ENCODE peak calls at places on chromosomes 11 and 22, in six cellular contexts. Z is T-helper 1 cell; X is brain microvascular endothelial cell; H is HAP-1; F is left ventricle myocardium superior; C is stimulated activated effector memory CD8-positive, alpha-beta T cell treated with anti-CD3 and anti-CD28 coated beads, Interleukin-12 subunit alpha, Interleukin-12 subunit beta, amount 100 ng/mL, for 72 hours. M is an unnamed sample.

GRCh38 chr11:96063886-96064285 is 140.0 kb upstream of the MTMR2 start:
- DNase-seq in Z (no peak), C (no peak), H (no peak), X (no peak), F (no peak), M (no peak)

GRCh38 chr11:69470301-69470700 is 11.2 kb upstream of the LINC01488 start:
- DNase-seq in F (peak; percentile 24), H (no peak), C (no peak), Z (no peak), X (no peak), M (no peak)

GRCh38 chr22:19848298-19849224 is 6.1 kb downstream of the GNB1L start:
- DNase-seq in Z (no peak), H (no peak), C (no peak), X (no peak), F (no peak), M (no peak)

GRCh38 chr11:105670811-105671210 is 60.9 kb downstream of the GRIA4 start:
- DNase-seq in F (no peak), Z (no peak), X (peak; percentile 14), C (no peak), H (no peak), M (no peak)

GRCh38 chr11:28228196-28228595 is 120.0 kb downstream of the METTL15 start:
- DNase-seq in X (no peak), Z (no peak), H (no peak), F (no peak), C (no peak), M (no peak)

GRCh38 chr11:70857885-70858284 is 394.5 kb downstream of the SHANK2 start:
- DNase-seq in H (no peak), Z (no peak), F (no peak), X (no peak), C (no peak), M (no peak)

GRCh38 chr22:37329239-37330140 is 47.2 kb downstream of the CYTH4 start:
- DNase-seq in X (no peak), Z (no peak), C (no peak), F (no peak), H (no peak), M (no peak)

GRCh38 chr22:48744967-48745841 is 1082.5 kb downstream of the BRD1 start:
- DNase-seq in X (no peak), Z (no peak), C (no peak), H (no peak), F (no peak), M (no peak)

GRCh38 chr11:74636633-74637184 is 44.3 kb downstream of the POLD3 start:
- DNase-seq in Z (no peak), X (peak; percentile 58), C (no peak), H (no peak), F (no peak), M (no peak)

GRCh38 chr11:69636512-69636866 is 4.5 kb upstream of the CCND1 start:
- DNase-seq in C (no peak), F (peak; percentile 86), X (peak; percentile 89), H (peak; percentile 76), Z (no peak), M (peak; percentile 29)

GRCh38 chr11:32893947-32894827 is 1.6 kb downstream of the QSER1 start:
- DNase-seq in Z (no peak), X (peak; percentile 70), H (peak; percentile 73), F (no peak), C (no peak), M (peak; percentile 22)

GRCh38 chr22:39396156-39396796 is 3.3 kb upstream of the TAB1 start:
- DNase-seq in H (no peak), C (no peak), F (no peak), X (peak; percentile 14), Z (no peak), M (no peak)

GRCh38 chr22:25970348-25970995 is 198.8 kb upstream of the SEZ6L start:
- DNase-seq in H (no peak), C (no peak), Z (no peak), F (peak; percentile 59), X (no peak), M (no peak)

GRCh38 chr22:36184433-36185035 is 17.1 kb downstream of the APOL4 start:
- DNase-seq in H (no peak), F (no peak), X (no peak), Z (no peak), C (no peak), M (peak; percentile 38)

GRCh38 chr11:91404344-91404743 is 820.3 kb upstream of the FAT3 start:
- DNase-seq in H (no peak), F (no peak), X (no peak), C (no peak), Z (no peak), M (no peak)

GRCh38 chr11:3136542-3137455 is 28.3 kb downstream of the OSBPL5 start:
- DNase-seq in H (no peak), Z (no peak), X (no peak), F (peak; percentile 23), C (peak; percentile 20), M (no peak)

M was measured in hippocampal formation.